ENCODE peak calls at places on chromosomes 7 and 10, in five cellular contexts. T is cardiac fibroblast, P is PC-3, G is suprapubic skin, D is GM13976. A is an unnamed sample.
A peak's percentile ranks its signal among the peaks of the same experiment; 100 is the strongest.

GRCh38 chr7:17460001-17460400 is 161.5 kb downstream of the AHR start:
- DNase-seq in D (no peak), G (no peak), P (no peak), T (no peak), A (no peak)

GRCh38 chr7:106369349-106369748 is 84.6 kb upstream of the NAMPT start:
- DNase-seq in D (no peak), P (peak; percentile 68), G (no peak), T (peak; percentile 88), A (no peak)

GRCh38 chr7:130966246-130967009 is 232.4 kb upstream of the KLF14 start:
- DNase-seq in G (no peak), T (peak; percentile 72), P (no peak), D (no peak), A (no peak)

GRCh38 chr10:99357691-99358090 is 28.5 kb downstream of the CNNM1 start:
- DNase-seq in D (no peak), T (no peak), P (no peak), G (no peak), A (no peak)

GRCh38 chr10:14736600-14737081 is 38.1 kb downstream of the FAM107B start:
- DNase-seq in T (peak; percentile 6), P (no peak), G (no peak), D (peak; percentile 36), A (peak; percentile 38)

GRCh38 chr10:8334631-8335030 is 280.1 kb downstream of the GATA3 start:
- DNase-seq in G (no peak), T (no peak), D (no peak), P (no peak), A (no peak)

GRCh38 chr10:46549171-46550075 is 7.0 kb downstream of the GPRIN2 start:
- DNase-seq in D (no peak), P (no peak), G (peak; percentile 71), T (no peak), A (no peak)

GRCh38 chr7:45384499-45384898 is 189.7 kb upstream of the ADCY1 start:
- DNase-seq in P (peak; percentile 58), D (no peak), G (no peak), T (peak; percentile 19), A (no peak)

GRCh38 chr10:128551475-128551874 is 425.3 kb upstream of the MKI67 start:
- DNase-seq in D (no peak), G (no peak), P (no peak), T (no peak), A (no peak)

GRCh38 chr10:124222298-124223000 is 129.1 kb upstream of the CHST15 start:
- DNase-seq in G (no peak), D (peak; percentile 62), P (no peak), T (no peak), A (peak; percentile 35)

GRCh38 chr10:119933179-119933578 is 40.6 kb downstream of the SEC23IP start:
- DNase-seq in P (peak; percentile 39), T (peak; percentile 19), G (no peak), D (no peak), A (no peak)

GRCh38 chr10:12018438-12019342 is 23.9 kb downstream of the UPF2 start:
- DNase-seq in P (no peak), G (no peak), T (peak; percentile 56), D (no peak), A (no peak)

GRCh38 chr7:79182283-79182682 is 271.2 kb downstream of the MAGI2 start:
- DNase-seq in D (no peak), P (peak; percentile 39), G (no peak), T (peak; percentile 86), A (no peak)

GRCh38 chr10:123999261-123999660 is 94.1 kb downstream of the CHST15 start:
- DNase-seq in D (peak; percentile 7), G (no peak), T (no peak), P (no peak), A (no peak)

GRCh38 chr7:155581954-155582353 is 35.6 kb upstream of the CNPY1 start:
- DNase-seq in D (no peak), P (no peak), T (no peak), G (peak; percentile 6), A (no peak)

GRCh38 chr10:35040761-35041501 is 49.2 kb downstream of the CUL2 start:
- DNase-seq in D (no peak), P (peak; percentile 72), T (peak; percentile 77), G (no peak), A (no peak)

GRCh38 chr10:117684673-117685211 is 142.2 kb downstream of the EMX2 start:
- DNase-seq in D (peak; percentile 59), T (no peak), G (peak; percentile 81), P (peak; percentile 51), A (no peak)

GRCh38 chr7:67803789-67804188 is 807.2 kb downstream of the TYW1 start:
- DNase-seq in P (no peak), G (no peak), T (no peak), D (no peak), A (no peak)

GRCh38 chr10:58723977-58724376 is 211.3 kb downstream of the BICC1 start:
- DNase-seq in D (no peak), P (no peak), T (peak; percentile 75), G (no peak), A (no peak)

GRCh38 chr10:22764639-22765038 is 50.3 kb upstream of the PIP4K2A start:
- DNase-seq in D (no peak), P (no peak), T (no peak), G (no peak), A (no peak)

GRCh38 chr10:22931948-22932347 is 4.1 kb downstream of the ARMC3 start:
- DNase-seq in T (peak; percentile 86), G (no peak), D (no peak), P (peak; percentile 72), A (no peak)

GRCh38 chr7:118003438-118003837 is 130.2 kb upstream of the CTTNBP2 start:
- DNase-seq in G (no peak), D (no peak), T (no peak), P (no peak), A (no peak)

GRCh38 chr7:100406767-100407166 is 21.7 kb downstream of the ZCWPW1 start:
- DNase-seq in G (no peak), T (peak; percentile 71), D (no peak), P (peak; percentile 51), A (no peak)

GRCh38 chr10:84608126-84608525 is 279.7 kb downstream of the CCSER2 start:
- DNase-seq in G (no peak), D (no peak), P (no peak), T (no peak), A (no peak)

GRCh38 chr10:84607523-84607922 is 279.1 kb downstream of the CCSER2 start:
- DNase-seq in P (no peak), T (no peak), G (no peak), D (no peak), A (no peak)

DNA sequence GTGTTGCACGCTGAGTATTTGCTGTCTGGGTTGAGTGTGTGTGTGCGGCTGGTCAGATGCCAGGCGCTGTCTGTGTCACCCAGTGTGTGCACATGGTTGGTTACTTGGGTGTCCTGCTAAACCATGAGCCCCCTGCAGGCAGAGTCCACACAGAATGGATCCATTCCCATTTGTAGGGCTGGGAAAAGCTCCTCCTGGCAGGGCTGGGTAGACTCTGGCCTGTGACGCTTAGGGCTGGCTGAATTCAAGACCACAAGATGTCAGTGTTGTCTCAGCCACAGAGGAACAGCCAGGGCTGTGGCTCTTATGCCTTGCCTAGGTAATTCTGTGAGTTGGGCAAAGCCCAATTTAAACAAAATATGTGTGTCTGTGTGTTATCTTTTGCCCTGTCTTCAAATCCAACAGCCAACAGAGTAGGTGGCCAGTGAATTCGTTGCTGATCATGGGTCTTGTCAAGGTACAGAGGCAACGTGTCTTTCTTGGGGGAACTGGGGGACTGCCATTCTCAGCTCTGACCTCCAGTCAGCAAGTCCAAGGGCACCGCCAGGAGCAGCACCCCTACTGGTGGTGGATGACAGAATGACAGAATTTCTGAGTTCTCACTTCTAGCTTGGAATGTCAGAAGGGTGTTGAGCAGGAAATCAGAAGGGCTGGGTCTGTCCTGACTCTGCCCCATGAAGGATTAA is 285.1 kb downstream of the CCSER2 start:
- DNase-seq in P (peak; percentile 87), D (peak; percentile 27), T (peak; percentile 34), G (no peak), A (peak; percentile 24)
- TF ChIP-seq CTCF in P (peak; percentile 90), D (no peak), T (no peak), G (no peak), A (no peak)

GRCh38 chr7:98354052-98354451 is 46.8 kb downstream of the BAIAP2L1 start:
- DNase-seq in T (no peak), P (peak; percentile 31), D (no peak), G (no peak), A (no peak)

GRCh38 chr7:98352621-98353020 is 48.3 kb downstream of the BAIAP2L1 start:
- DNase-seq in P (peak; percentile 96), T (peak; percentile 87), G (no peak), D (no peak), A (no peak)

GRCh38 chr7:98354511-98355249 is 46.2 kb downstream of the BAIAP2L1 start:
- DNase-seq in P (peak; percentile 96), T (peak; percentile 92), G (no peak), D (no peak), A (no peak)

GRCh38 chr7:98357751-98358161 is 43.1 kb downstream of the BAIAP2L1 start:
- DNase-seq in T (peak; percentile 79), D (no peak), P (peak; percentile 63), G (no peak), A (no peak)

GRCh38 chr7:98355250-98355538 is 45.7 kb downstream of the BAIAP2L1 start:
- DNase-seq in D (no peak), G (no peak), P (no peak), T (no peak), A (no peak)
- TF ChIP-seq CTCF in D (no peak), G (no peak), P (no peak), T (no peak), A (no peak)

DNA sequence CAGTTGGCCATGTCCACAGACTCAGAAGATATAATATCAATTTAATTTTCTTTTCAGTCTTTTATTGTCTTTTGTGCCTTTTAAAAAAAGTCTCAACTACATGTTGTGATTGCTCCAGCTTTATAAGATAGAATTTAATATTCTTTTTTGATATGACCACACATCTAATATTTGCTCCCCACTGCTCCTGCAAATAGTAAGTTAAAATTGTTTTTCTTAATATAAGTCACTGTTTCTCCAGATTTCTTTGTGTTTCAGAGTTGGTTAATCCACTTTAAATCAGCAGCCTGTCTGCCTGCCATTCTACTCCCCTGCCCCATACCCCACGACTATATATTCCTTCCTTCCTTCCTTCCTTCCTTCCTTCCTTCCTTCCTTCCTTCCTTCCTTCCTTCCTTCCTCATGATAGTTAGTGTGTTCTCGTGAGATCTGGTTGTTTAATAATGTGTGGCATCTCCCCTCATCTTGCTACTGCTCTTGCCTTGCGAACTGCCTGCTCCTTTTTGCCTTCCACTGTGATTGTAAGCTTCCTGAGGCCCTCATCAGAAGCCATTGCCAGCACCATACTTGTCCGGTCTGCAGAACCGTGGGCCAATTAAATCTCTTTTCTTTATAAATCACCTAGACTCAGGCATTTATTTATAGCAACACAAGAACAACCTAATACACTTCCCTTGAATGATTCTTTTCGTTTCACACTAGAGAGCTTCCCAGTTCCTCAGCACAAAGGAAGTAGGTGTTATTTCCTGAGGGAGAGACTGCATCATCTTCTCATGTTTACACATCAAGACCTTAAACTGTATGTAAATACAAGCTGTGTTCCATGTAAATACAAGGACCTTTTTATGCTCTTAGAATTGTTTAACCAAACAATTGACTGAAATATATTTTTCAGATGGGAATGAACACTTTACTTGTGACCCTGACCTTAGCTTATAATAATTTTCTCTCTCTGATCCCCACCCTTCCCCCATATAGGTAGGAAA is 24.5 kb downstream of the TAS2R16 start:
- DNase-seq in G (no peak), P (peak; percentile 35), D (no peak), T (peak; percentile 7), A (no peak)
- TF ChIP-seq CTCF in G (no peak), P (no peak), D (no peak), T (no peak), A (no peak)

DNA sequence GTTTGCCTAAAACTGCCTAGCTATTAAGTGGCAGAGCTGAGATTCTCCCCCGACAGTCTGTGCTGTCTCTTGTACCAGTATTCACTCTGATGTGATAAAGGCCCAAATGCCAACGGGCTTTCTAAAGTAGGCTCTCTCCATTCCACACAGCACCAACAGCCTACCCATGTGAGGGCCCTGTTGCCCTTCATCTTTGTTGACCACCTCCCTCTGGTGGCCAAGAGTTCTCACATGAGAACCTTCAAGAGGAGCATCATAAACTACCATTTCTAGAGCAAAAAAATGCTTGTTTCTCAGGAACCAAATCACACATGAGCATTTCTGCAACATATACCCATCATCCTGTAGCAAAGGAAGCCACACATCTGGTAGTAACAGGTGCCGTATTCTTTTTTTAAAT is 185.8 kb downstream of the GRM8 start:
- DNase-seq in D (no peak), P (no peak), T (no peak), G (no peak), A (no peak)
- TF ChIP-seq CTCF in D (no peak), P (no peak), T (no peak), G (no peak), A (no peak)